ENCODE peak calls at places on chromosomes 13 and 19, in four cellular contexts. N, F, R and M are unnamed samples.

GRCh38 chr13:112967666-112968379 is 1.2 kb upstream of the MCF2L start:
- DNase-seq in N (no peak), F (no peak), R (no peak), M (no peak)

GRCh38 chr13:23680836-23681235 is 110.6 kb downstream of the TNFRSF19 start:
- DNase-seq in N (no peak), F (no peak), R (no peak), M (no peak)

GRCh38 chr13:97018029-97018819 is 23.9 kb upstream of the OXGR1 start:
- DNase-seq in N (peak), F (peak), R (peak), M (no peak)

GRCh38 chr19:42333018-42333417 is 7.6 kb downstream of the MEGF8 start:
- DNase-seq in N (no peak), F (no peak), R (no peak), M (no peak)

GRCh38 chr19:6357995-6358394 is 3.3 kb upstream of the CLPP start:
- DNase-seq in N (no peak), F (no peak), R (no peak), M (no peak)

GRCh38 chr13:93862259-93862658 is 617.2 kb downstream of the DCT start:
- DNase-seq in N (no peak), F (no peak), R (no peak), M (no peak)

GRCh38 chr19:7004313-7004931 is 16.8 kb downstream of the MBD3L2B start:
- DNase-seq in N (no peak), F (peak), R (peak), M (no peak)

GRCh38 chr19:13228561-13228960 is 78.3 kb downstream of the IER2 start:
- DNase-seq in N (no peak), F (no peak), R (no peak), M (no peak)

GRCh38 chr13:113930711-113931637 is 42.9 kb downstream of the C13orf46 start:
- DNase-seq in N (no peak), F (no peak), R (no peak), M (peak)

GRCh38 chr13:34003712-34004111 is 185.8 kb downstream of the RFC3 start:
- DNase-seq in N (no peak), F (no peak), R (no peak), M (no peak)

GRCh38 chr13:110485604-110486003 is 75.9 kb downstream of the RAB20 start:
- DNase-seq in N (no peak), F (peak), R (no peak), M (no peak)

GRCh38 chr13:26743971-26744370 is 16.6 kb downstream of the GPR12 start:
- DNase-seq in N (no peak), F (no peak), R (no peak), M (no peak)

GRCh38 chr13:34462843-34463242 is 479.2 kb upstream of the NBEA start:
- DNase-seq in N (no peak), F (no peak), R (no peak), M (no peak)

GRCh38 chr19:28883241-28883693 is 329.7 kb downstream of the UQCRFS1 start:
- DNase-seq in N (no peak), F (no peak), R (no peak), M (no peak)

GRCh38 chr13:93535256-93535655 is 308.6 kb downstream of the GPC6 start:
- DNase-seq in N (no peak), F (peak), R (no peak), M (no peak)

GRCh38 chr19:40224342-40225148 is 1.9 kb downstream of the CCNP start:
- DNase-seq in N (no peak), F (no peak), R (no peak), M (no peak)

GRCh38 chr13:99045396-99045795 is 67.5 kb upstream of the DOCK9 start:
- DNase-seq in N (no peak), F (no peak), R (no peak), M (no peak)

GRCh38 chr19:5150902-5151741 is 182.2 kb downstream of the KDM4B start:
- DNase-seq in N (peak), F (no peak), R (no peak), M (no peak)

GRCh38 chr13:73272831-73273230 is 214.0 kb downstream of the KLF5 start:
- DNase-seq in N (no peak), F (no peak), R (no peak), M (no peak)

GRCh38 chr19:11942843-11943108 is 17.9 kb downstream of the ZNF700 start:
- DNase-seq in N (no peak), F (no peak), R (no peak), M (no peak)

GRCh38 chr19:29001922-29002247 is 211.1 kb downstream of the UQCRFS1 start:
- DNase-seq in N (no peak), F (no peak), R (no peak), M (no peak)

GRCh38 chr19:38213469-38213868 is 10.6 kb downstream of the DPF1 start:
- DNase-seq in N (no peak), F (no peak), R (no peak), M (no peak)

GRCh38 chr19:5398693-5399057 is 56.5 kb upstream of the ZNRF4 start:
- DNase-seq in N (no peak), F (no peak), R (no peak), M (no peak)

GRCh38 chr13:34364633-34365032 is 546.7 kb downstream of the RFC3 start:
- DNase-seq in N (no peak), F (no peak), R (no peak), M (no peak)

GRCh38 chr13:48492123-48493075 is 40.5 kb downstream of the RCBTB2 start:
- DNase-seq in N (no peak), F (no peak), R (peak), M (peak)

GRCh38 chr13:95677564-95678386 is 836 bp downstream of the DNAJC3 start:
- DNase-seq in N (no peak), F (no peak), R (no peak), M (no peak)

GRCh38 chr13:114095486-114095885 is 36.9 kb downstream of the RASA3 start:
- DNase-seq in N (no peak), F (no peak), R (no peak), M (no peak)

GRCh38 chr19:22491746-22492145 is 69.6 kb upstream of the ZNF98 start:
- DNase-seq in N (no peak), F (no peak), R (no peak), M (no peak)

GRCh38 chr13:59424661-59425060 is 739.1 kb downstream of the DIAPH3 start:
- DNase-seq in N (no peak), F (no peak), R (no peak), M (no peak)

GRCh38 chr13:77533875-77534788 is 1.4 kb upstream of the SCEL start:
- DNase-seq in N (no peak), F (no peak), R (no peak), M (no peak)

GRCh38 chr19:10961073-10961762 is 388 bp downstream of the SMARCA4 start:
- DNase-seq in N (peak), F (no peak), R (peak), M (no peak)

GRCh38 chr13:100941811-100942361 is 267.3 kb upstream of the TMTC4 start:
- DNase-seq in N (no peak), F (no peak), R (no peak), M (no peak)

GRCh38 chr19:4083677-4084546 is 17.2 kb upstream of the ZBTB7A start:
- DNase-seq in N (no peak), F (no peak), R (peak), M (no peak)

GRCh38 chr19:38729653-38730469 is 14.4 kb downstream of the CAPN12 start:
- DNase-seq in N (peak), F (peak), R (peak), M (no peak)

GRCh38 chr19:9406798-9407352 is 28.5 kb downstream of the ZNF266 start:
- DNase-seq in N (peak), F (no peak), R (peak), M (no peak)

GRCh38 chr19:6887326-6887725 is at the start of gene ADGRE1:
- DNase-seq in N (no peak), F (no peak), R (no peak), M (no peak)

GRCh38 chr19:17489392-17490030 is 19.2 kb downstream of the SLC27A1 start:
- DNase-seq in N (peak), F (no peak), R (no peak), M (no peak)

GRCh38 chr19:17488593-17489391 is 18.5 kb downstream of the SLC27A1 start:
- DNase-seq in N (peak), F (peak), R (peak), M (no peak)

GRCh38 chr19:17487240-17488121 is 17.2 kb downstream of the SLC27A1 start:
- DNase-seq in N (peak), F (no peak), R (peak), M (no peak)

GRCh38 chr19:17491287-17491686 is 20.2 kb upstream of the PGLS start:
- DNase-seq in N (peak), F (no peak), R (no peak), M (no peak)

DNA sequence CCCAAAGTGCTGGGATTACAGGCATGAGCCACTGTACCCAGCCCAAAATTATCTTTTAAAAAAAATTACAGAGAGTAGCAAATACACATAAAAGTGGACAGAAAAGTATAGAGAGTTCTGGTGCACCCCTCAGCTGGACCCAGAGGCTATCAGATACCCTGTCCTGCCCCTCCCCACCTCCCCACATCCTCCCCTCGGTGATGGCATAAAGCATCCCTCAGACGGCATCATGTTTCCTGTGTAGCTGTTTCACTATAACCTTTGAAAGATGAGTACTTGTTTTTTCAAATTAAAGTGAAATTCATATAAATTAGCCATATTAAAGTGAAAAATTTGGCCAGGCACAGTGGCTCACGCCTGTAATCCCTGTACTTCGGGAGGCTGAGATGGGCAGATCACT is 20.1 kb downstream of the SLC27A1 start:
- DNase-seq in N (no peak), F (no peak), R (no peak), M (no peak)
- TF ChIP-seq NFIC in N (no peak), F (no peak), R (no peak), M (no peak)

GRCh38 chr19:56642711-56643459 is at the start of gene SMIM17:
- DNase-seq in N (peak), F (no peak), R (no peak), M (no peak)

GRCh38 chr19:56633021-56633420 is 9.9 kb upstream of the SMIM17 start:
- DNase-seq in N (no peak), F (no peak), R (no peak), M (no peak)

GRCh38 chr19:56639217-56639616 is 3.7 kb upstream of the SMIM17 start:
- DNase-seq in N (no peak), F (no peak), R (no peak), M (no peak)

GRCh38 chr19:56643460-56643763 is 453 bp downstream of the SMIM17 start:
- DNase-seq in N (no peak), F (no peak), R (no peak), M (no peak)

DNA sequence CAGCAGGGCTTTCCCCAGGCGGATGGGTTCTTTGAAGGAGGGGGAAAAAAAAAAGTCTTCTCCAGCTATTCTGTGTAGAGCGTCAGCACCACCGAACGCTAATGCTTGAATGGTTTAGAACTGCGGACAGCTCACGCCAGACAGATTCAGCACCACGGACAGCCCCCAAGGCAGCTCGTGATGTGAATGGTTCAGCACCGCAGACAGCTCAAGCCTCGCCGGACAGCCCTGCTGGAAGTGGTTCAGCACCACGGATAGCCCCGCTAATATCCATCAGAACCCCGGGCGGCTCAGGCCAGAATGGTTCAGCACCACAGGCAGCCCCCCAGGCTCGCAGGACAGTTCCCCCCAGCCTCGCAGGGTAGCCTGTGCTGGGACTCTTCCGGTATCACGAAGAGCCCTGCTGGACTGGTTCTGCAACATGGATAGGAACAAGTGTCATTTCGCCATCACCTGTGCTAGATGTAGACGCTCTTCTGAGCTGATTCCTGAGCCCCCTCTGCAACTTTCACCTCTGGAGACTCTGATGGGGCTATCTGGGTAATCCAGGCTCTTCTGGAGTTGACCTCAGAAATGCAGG is 4.9 kb upstream of the SMIM17 start:
- DNase-seq in N (no peak), F (peak), R (peak), M (no peak)
- TF ChIP-seq NFIC in N (no peak), F (no peak), R (no peak), M (no peak)

GRCh38 chr13:61045197-61045596 is 370.5 kb downstream of the PCDH20 start:
- DNase-seq in N (no peak), F (no peak), R (no peak), M (no peak)
- TF ChIP-seq NFIC in N (no peak), F (no peak), R (no peak), M (no peak)

GRCh38 chr19:907183-907853 is 5.7 kb downstream of the R3HDM4 start:
- DNase-seq in N (no peak), F (no peak), R (peak), M (no peak)
- TF ChIP-seq NFIC in N (no peak), F (no peak), R (peak), M (no peak)

GRCh38 chr13:38527140-38527539 is 159.7 kb upstream of the FREM2 start:
- DNase-seq in N (no peak), F (no peak), R (no peak), M (no peak)
- TF ChIP-seq NFIC in N (no peak), F (no peak), R (no peak), M (no peak)

GRCh38 chr13:41603917-41604316 is 146.6 kb downstream of the RGCC start:
- DNase-seq in N (no peak), F (no peak), R (peak), M (no peak)
- TF ChIP-seq NFIC in N (peak), F (no peak), R (peak), M (no peak)

GRCh38 chr19:30701178-30701577 is 329.0 kb downstream of the ZNF536 start:
- DNase-seq in N (no peak), F (no peak), R (no peak), M (no peak)
- TF ChIP-seq NFIC in N (no peak), F (no peak), R (no peak), M (no peak)

GRCh38 chr19:18832331-18833140 is 777 bp downstream of the UPF1 start:
- DNase-seq in N (peak), F (peak), R (peak), M (no peak)
- TF ChIP-seq NFIC in N (no peak), F (no peak), R (no peak), M (no peak)